ENCODE peak calls at places on chromosomes 7 and 10, in eight cellular contexts. H is endothelial cell of umbilical vein, Z is A549, P is HCT116, J is H1, V is WTC11, W is HepG2, N is SK-N-SH. G is an unnamed sample.

GRCh38 chr10:49534670-49535381 is 4.1 kb downstream of the ERCC6 start:
- DNase-seq in V (no peak), Z (no peak), W (no peak), P (no peak), J (no peak), N (no peak), H (peak), G (peak)

GRCh38 chr7:27434729-27435400 is 192.3 kb downstream of the EVX1 start:
- DNase-seq in Z (no peak), W (no peak), P (no peak), N (no peak), J (no peak), H (no peak), V (no peak), G (no peak)

GRCh38 chr10:51867956-51868355 is 168.6 kb upstream of the CSTF2T start:
- DNase-seq in V (no peak), N (no peak), P (no peak), W (no peak), J (no peak), Z (no peak), H (no peak), G (no peak)

GRCh38 chr10:8444630-8445029 is 390.1 kb downstream of the GATA3 start:
- DNase-seq in P (no peak), Z (no peak), N (peak), W (no peak), V (peak), J (peak), H (no peak), G (peak)

GRCh38 chr7:131826960-131827359 is 270.5 kb upstream of the PODXL start:
- DNase-seq in H (no peak), P (no peak), W (no peak), N (no peak), V (no peak), J (no peak), Z (no peak), G (no peak)

GRCh38 chr10:77496941-77497420 is 140.6 kb downstream of the KCNMA1 start:
- DNase-seq in N (no peak), V (no peak), P (no peak), J (no peak), W (peak), Z (no peak), H (no peak), G (no peak)

GRCh38 chr10:1156921-1157614 is 100.9 kb downstream of the WDR37 start:
- DNase-seq in P (no peak), H (no peak), V (no peak), W (no peak), Z (no peak), J (peak), N (peak), G (no peak)

GRCh38 chr7:151711906-151712771 is 164.8 kb downstream of the PRKAG2 start:
- DNase-seq in N (no peak), W (no peak), H (no peak), J (no peak), Z (no peak), V (no peak), P (no peak), G (no peak)

GRCh38 chr7:41465571-41465970 is 237.3 kb downstream of the INHBA start:
- DNase-seq in W (no peak), J (no peak), H (no peak), N (no peak), Z (no peak), V (no peak), P (no peak), G (no peak)

GRCh38 chr10:114389429-114389828 is 14.9 kb downstream of the AFAP1L2 start:
- DNase-seq in P (peak), H (peak), W (no peak), N (no peak), V (no peak), J (no peak), Z (peak), G (no peak)

GRCh38 chr7:102279537-102280400 is 6.9 kb upstream of the SH2B2 start:
- DNase-seq in V (peak), N (peak), P (peak), H (peak), J (peak), W (peak), Z (peak), G (peak)

GRCh38 chr10:113261806-113262205 is 291.0 kb upstream of the HABP2 start:
- DNase-seq in W (no peak), V (no peak), P (no peak), J (no peak), H (no peak), Z (no peak), N (no peak), G (no peak)

GRCh38 chr10:131843089-131843595 is 57.7 kb upstream of the PPP2R2D start:
- DNase-seq in V (no peak), H (no peak), Z (no peak), W (no peak), N (no peak), P (no peak), J (no peak), G (no peak)

GRCh38 chr10:77131214-77131613 is 506.4 kb downstream of the KCNMA1 start:
- DNase-seq in P (no peak), W (no peak), J (no peak), Z (no peak), N (no peak), V (no peak), H (no peak), G (no peak)

GRCh38 chr7:51251292-51251691 is 65.3 kb downstream of the COBL start:
- DNase-seq in H (no peak), J (no peak), Z (no peak), W (no peak), P (no peak), V (no peak), N (no peak), G (no peak)

GRCh38 chr10:123807444-123808035 is 84.1 kb downstream of the CPXM2 start:
- DNase-seq in N (no peak), W (no peak), H (peak), Z (no peak), P (no peak), J (no peak), V (no peak), G (no peak)

GRCh38 chr7:136009488-136010079 is 32.4 kb upstream of the MTPN start:
- DNase-seq in H (peak), Z (peak), V (no peak), W (peak), P (peak), J (no peak), N (peak), G (peak)

GRCh38 chr7:156160811-156161210 is 348.5 kb upstream of the SHH start:
- DNase-seq in H (no peak), Z (no peak), N (no peak), W (no peak), V (peak), J (peak), P (peak), G (no peak)

GRCh38 chr10:124708922-124709520 is 35.2 kb downstream of the FAM53B start:
- DNase-seq in W (no peak), P (no peak), H (no peak), J (no peak), V (no peak), Z (no peak), N (peak), G (no peak)

GRCh38 chr7:158946771-158947170 is 90.4 kb downstream of the DYNC2I1 start:
- DNase-seq in V (no peak), P (no peak), N (no peak), W (no peak), H (no peak), Z (no peak), J (no peak), G (no peak)

GRCh38 chr10:86662186-86663045 is 5.9 kb upstream of the LDB3 start:
- DNase-seq in W (no peak), J (no peak), P (no peak), N (no peak), H (no peak), Z (no peak), V (no peak), G (no peak)

GRCh38 chr7:133059263-133059662 is 22.6 kb downstream of the CHCHD3 start:
- DNase-seq in W (no peak), N (no peak), J (no peak), Z (no peak), P (no peak), H (no peak), V (no peak), G (no peak)

GRCh38 chr10:126160971-126161630 is 227.2 kb downstream of the ADAM12 start:
- DNase-seq in V (peak), P (peak), J (no peak), N (no peak), H (no peak), Z (no peak), W (no peak), G (peak)

GRCh38 chr10:79304479-79305087 is 42.7 kb upstream of the PPIF start:
- DNase-seq in V (no peak), P (no peak), J (no peak), N (peak), W (no peak), H (no peak), Z (no peak), G (no peak)

GRCh38 chr10:127982601-127983000 is 75.7 kb downstream of the PTPRE start:
- DNase-seq in W (no peak), V (no peak), J (no peak), H (no peak), Z (no peak), N (no peak), P (no peak), G (no peak)

GRCh38 chr7:20354825-20355466 is 24.2 kb downstream of the ITGB8 start:
- DNase-seq in J (no peak), Z (no peak), N (no peak), V (no peak), P (no peak), H (no peak), W (no peak), G (no peak)

GRCh38 chr10:48658243-48658888 is 26.3 kb upstream of the WDFY4 start:
- DNase-seq in J (peak), Z (peak), P (peak), H (peak), W (peak), N (peak), V (peak), G (peak)

GRCh38 chr10:111126073-111126472 is 49.2 kb downstream of the ADRA2A start:
- DNase-seq in V (no peak), W (no peak), P (no peak), J (no peak), N (no peak), H (no peak), Z (no peak), G (peak)

DNA sequence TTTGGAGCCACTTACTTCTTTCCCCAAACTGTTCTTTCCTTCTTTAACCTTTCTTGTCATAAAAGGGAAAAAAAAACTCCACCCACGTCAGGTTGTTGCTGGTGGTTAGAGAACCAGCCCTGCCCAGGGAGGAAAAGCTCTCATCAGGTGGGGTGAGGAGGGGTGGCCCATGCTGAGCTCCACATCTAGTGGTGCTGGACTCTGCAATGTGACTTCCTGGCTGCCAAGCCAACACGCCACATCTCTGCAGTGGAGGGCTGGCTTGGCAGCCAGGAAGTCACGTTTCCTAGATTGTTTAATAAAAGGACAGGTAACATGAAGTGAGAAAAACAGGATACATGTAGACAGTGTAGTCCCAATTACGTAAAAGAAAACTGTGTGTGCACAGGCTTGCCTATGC is 37.4 kb downstream of the WIPF3 start:
- DNase-seq in W (no peak), N (no peak), J (no peak), V (no peak), H (no peak), Z (no peak), P (no peak), G (no peak)
- TF ChIP-seq MAX in W (no peak), N (no peak), J (no peak), V (no peak), H (no peak), Z (no peak), P (no peak), G (no peak)

GRCh38 chr10:88227342-88228018 is 355.6 kb downstream of the RNLS start:
- DNase-seq in H (no peak), J (no peak), N (peak), V (no peak), Z (no peak), W (no peak), P (no peak), G (no peak)
- TF ChIP-seq MAX in H (no peak), J (no peak), N (no peak), V (no peak), Z (no peak), W (no peak), P (no peak), G (no peak)

DNA sequence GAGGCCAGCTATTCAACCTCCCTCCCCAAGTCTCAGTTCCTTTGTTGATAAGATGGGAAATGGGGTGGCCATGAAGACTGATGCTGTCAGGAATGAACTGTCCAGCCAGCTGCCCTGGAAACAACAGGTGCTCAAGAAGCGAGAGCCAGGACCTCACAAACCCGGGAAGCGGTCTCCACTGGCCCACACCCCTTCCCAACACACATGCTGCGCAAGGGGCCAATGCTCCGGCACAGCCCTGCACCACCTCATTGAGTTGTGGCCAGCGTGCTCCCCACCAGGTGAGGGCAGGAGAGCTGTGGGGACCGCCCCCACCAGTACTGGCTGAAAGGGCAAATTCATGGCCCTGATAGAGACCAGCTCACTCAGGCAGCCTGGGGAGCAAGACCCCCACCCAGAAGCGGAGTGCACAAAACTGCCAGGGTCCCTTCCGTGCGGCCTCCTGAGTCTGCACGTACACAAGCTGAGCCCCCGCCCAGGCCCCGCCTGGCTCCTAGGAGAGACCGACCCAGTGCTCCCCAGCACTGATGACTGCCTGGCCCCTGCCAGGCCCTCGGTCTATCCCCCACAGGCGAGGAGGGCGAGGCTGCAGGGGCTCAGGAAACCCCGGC is 216.6 kb downstream of the MAD1L1 start:
- DNase-seq in V (peak), P (no peak), J (peak), Z (no peak), W (no peak), N (peak), H (no peak), G (no peak)
- TF ChIP-seq MAX in V (no peak), P (no peak), J (no peak), Z (no peak), W (no peak), N (no peak), H (no peak), G (no peak)

GRCh38 chr10:96153065-96153464 is 23.0 kb downstream of the ZNF518A start:
- DNase-seq in J (no peak), P (no peak), W (no peak), N (no peak), Z (no peak), H (no peak), V (no peak), G (no peak)
- TF ChIP-seq MAX in J (no peak), P (no peak), W (no peak), N (no peak), Z (no peak), H (no peak), V (no peak), G (no peak)

GRCh38 chr7:39614299-39614698 is 9.1 kb upstream of the RALA start:
- DNase-seq in N (no peak), W (no peak), Z (no peak), J (no peak), P (no peak), H (no peak), V (no peak), G (no peak)

GRCh38 chr7:39616138-39616537 is 7.2 kb upstream of the RALA start:
- DNase-seq in W (no peak), Z (no peak), P (no peak), V (no peak), H (no peak), J (no peak), N (no peak), G (no peak)

GRCh38 chr7:39617010-39617409 is 6.4 kb upstream of the RALA start:
- DNase-seq in P (no peak), N (no peak), V (no peak), H (no peak), Z (no peak), W (no peak), J (no peak), G (no peak)

GRCh38 chr7:39613577-39613976 is 9.8 kb upstream of the RALA start:
- DNase-seq in H (peak), J (no peak), P (no peak), W (no peak), Z (no peak), N (peak), V (no peak), G (no peak)

GRCh38 chr7:39615350-39615975 is 7.9 kb upstream of the RALA start:
- DNase-seq in N (no peak), W (no peak), P (no peak), Z (no peak), H (peak), J (no peak), V (no peak), G (no peak)
- TF ChIP-seq MAX in N (no peak), W (no peak), P (no peak), Z (no peak), H (no peak), J (no peak), V (no peak), G (no peak)

DNA sequence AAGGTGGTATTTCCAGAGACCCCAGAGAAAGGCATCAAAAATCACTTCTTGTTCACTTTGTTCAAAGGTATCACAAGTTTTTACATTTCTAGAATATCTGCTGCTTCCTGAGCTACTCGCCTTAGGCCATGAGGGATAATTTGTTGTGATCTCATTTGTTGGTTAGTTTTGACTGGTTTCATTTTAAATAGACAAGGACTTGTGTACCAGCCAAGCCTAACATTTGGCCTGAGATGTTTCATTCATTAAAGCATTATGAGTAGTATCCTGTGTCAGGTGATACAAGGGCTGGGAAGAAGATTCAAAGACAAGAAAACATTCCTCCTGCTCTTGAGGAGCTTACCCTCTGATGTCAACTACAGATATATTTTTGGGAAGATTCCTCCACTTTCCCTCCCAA is 170.3 kb upstream of the FAM171A1 start:
- DNase-seq in V (no peak), P (no peak), W (no peak), J (no peak), N (no peak), H (no peak), Z (no peak), G (no peak)
- TF ChIP-seq MAX in V (no peak), P (no peak), W (no peak), J (no peak), N (no peak), H (no peak), Z (no peak), G (no peak)

GRCh38 chr7:110841840-110842579 is 248.9 kb upstream of the LRRN3 start:
- DNase-seq in P (no peak), J (no peak), N (peak), Z (no peak), V (no peak), H (no peak), W (no peak), G (no peak)
- TF ChIP-seq MAX in P (no peak), J (no peak), N (no peak), Z (no peak), V (no peak), H (no peak), W (no peak), G (no peak)

DNA sequence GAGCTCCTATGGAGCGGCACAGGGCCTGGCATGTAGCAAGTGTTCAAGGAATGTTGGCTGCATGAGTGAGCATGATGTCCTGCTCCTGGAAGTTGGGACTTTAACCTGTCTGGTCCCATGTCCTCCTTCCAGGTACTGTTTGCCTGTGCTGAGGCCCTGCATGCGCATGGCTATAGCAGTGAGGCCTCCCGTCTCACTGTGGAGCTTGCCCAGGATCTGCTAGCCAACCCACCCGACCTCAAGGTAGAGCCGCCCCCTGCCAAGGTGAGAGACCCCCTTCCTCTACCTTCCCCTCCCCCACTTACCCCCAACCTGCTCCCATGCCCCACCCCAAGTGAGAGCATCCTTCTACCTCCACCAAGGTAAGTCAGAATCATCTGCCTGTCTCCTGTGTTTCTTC is 8.1 kb downstream of the ZSWIM8 start:
- DNase-seq in V (no peak), P (no peak), J (no peak), N (no peak), Z (no peak), W (no peak), H (no peak), G (no peak)
- TF ChIP-seq MAX in V (no peak), P (no peak), J (no peak), N (no peak), Z (no peak), W (no peak), H (no peak), G (no peak)

DNA sequence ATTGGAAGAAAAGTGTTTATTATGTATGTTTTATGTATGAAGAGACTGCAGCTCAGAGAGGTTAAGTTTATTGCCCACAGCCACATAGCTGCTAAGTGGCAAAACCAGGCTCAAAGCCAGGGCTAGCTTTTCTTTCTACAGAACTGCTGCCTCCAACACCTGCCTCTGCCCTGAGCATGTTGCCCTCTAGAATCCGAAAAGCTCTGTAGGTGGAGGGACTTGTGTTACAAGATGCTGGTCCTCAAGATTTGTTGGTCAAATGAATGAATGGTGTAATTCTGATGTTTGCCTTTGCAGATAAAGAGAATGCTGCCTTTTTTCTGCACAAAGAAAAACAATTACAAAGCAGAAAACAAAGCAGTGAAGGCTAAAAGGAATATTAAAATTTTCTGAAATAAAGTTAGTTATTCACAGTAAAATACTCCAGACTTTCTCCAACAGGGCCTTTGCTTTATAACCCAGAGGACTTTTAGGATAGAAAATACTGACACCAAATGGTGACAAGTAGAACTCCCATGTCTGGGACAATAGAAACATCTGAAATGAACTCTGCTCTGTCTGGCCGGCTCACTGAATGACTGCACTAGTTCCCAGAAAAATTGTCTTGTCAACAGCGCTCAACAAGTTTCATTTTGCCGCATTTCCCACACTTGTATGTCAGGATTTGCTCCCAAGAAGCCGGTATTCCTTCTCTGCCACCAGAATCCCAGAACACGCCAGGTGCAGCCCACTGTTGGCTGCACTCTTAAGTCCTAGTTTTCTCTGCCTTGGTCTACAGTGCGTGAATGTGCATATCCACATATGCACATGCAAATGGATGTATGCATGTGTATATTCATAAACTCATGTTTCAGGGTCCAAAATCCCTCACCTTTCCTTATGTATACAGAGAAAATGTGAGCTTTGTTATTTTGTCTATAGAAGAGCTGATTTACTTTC is 11.0 kb upstream of the DNTT start:
- DNase-seq in P (peak), Z (peak), W (peak), H (peak), V (no peak), J (no peak), N (peak), G (peak)
- TF ChIP-seq MAX in P (no peak), Z (no peak), W (no peak), H (no peak), V (no peak), J (no peak), N (no peak), G (no peak)